ENCODE peak calls at places on chromosomes 1 and 21, in five cellular contexts. F, K, A, Y and T are unnamed samples.

GRCh38 chr1:46575300-46575699 is 23.9 kb upstream of the KNCN start:
- DNase-seq in F (no peak), K (no peak), A (peak), Y (no peak), T (no peak)

GRCh38 chr1:182493063-182493462 is 43.1 kb downstream of the RGSL1 start:
- DNase-seq in F (no peak), K (no peak), A (no peak), Y (no peak), T (no peak)

GRCh38 chr1:47903723-47904122 is 93.5 kb downstream of the TRABD2B start:
- DNase-seq in F (no peak), K (no peak), A (no peak), Y (no peak), T (no peak)

GRCh38 chr1:221286399-221286798 is 407.2 kb downstream of the HLX start:
- DNase-seq in F (no peak), K (no peak), A (peak), Y (no peak), T (no peak)

GRCh38 chr1:41917835-41918449 is 780 bp downstream of the HIVEP3 start:
- DNase-seq in F (peak), K (peak), A (peak), Y (peak), T (peak)

GRCh38 chr1:36304970-36305914 is 926 bp upstream of the SH3D21 start:
- DNase-seq in F (no peak), K (no peak), A (no peak), Y (peak), T (peak)

GRCh38 chr1:2594001-2594640 is 7.5 kb downstream of the PRXL2B start:
- DNase-seq in F (peak), K (peak), A (no peak), Y (peak), T (no peak)

GRCh38 chr1:173062156-173062938 is 11.6 kb upstream of the TNFSF18 start:
- DNase-seq in F (peak), K (no peak), A (no peak), Y (peak), T (peak)

GRCh38 chr1:50929376-50929958 is 30.6 kb downstream of the FAF1 start:
- DNase-seq in F (peak), K (peak), A (peak), Y (peak), T (peak)

GRCh38 chr1:63821650-63822049 is 47.8 kb downstream of the ROR1 start:
- DNase-seq in F (peak), K (peak), A (no peak), Y (peak), T (peak)

GRCh38 chr1:151782741-151783140 is 7.6 kb downstream of the TDRKH start:
- DNase-seq in F (no peak), K (no peak), A (no peak), Y (peak), T (no peak)

GRCh38 chr1:3304255-3304654 is 150.2 kb upstream of the ARHGEF16 start:
- DNase-seq in F (no peak), K (no peak), A (no peak), Y (no peak), T (no peak)

GRCh38 chr1:32871364-32872188 is 864 bp upstream of the FNDC5 start:
- DNase-seq in F (no peak), K (peak), A (peak), Y (no peak), T (no peak)

GRCh38 chr1:111727056-111727455 is 12.1 kb downstream of the INKA2 start:
- DNase-seq in F (no peak), K (no peak), A (no peak), Y (no peak), T (no peak)

GRCh38 chr21:38244885-38245869 is 11.6 kb upstream of the KCNJ15 start:
- DNase-seq in F (peak), K (no peak), A (no peak), Y (peak), T (no peak)

GRCh38 chr1:6037338-6037762 is 8.3 kb upstream of the KCNAB2 start:
- DNase-seq in F (no peak), K (peak), A (no peak), Y (no peak), T (no peak)

GRCh38 chr1:184476187-184476586 is 89.4 kb downstream of the C1orf21 start:
- DNase-seq in F (no peak), K (no peak), A (no peak), Y (no peak), T (no peak)

GRCh38 chr1:117044217-117044616 is 15.9 kb upstream of the TTF2 start:
- DNase-seq in F (no peak), K (no peak), A (no peak), Y (no peak), T (no peak)

GRCh38 chr1:6858586-6858985 is 73.3 kb downstream of the CAMTA1 start:
- DNase-seq in F (no peak), K (peak), A (no peak), Y (no peak), T (no peak)

GRCh38 chr1:85495556-85495955 is 30.6 kb upstream of the DDAH1 start:
- DNase-seq in F (no peak), K (peak), A (no peak), Y (peak), T (no peak)

GRCh38 chr21:38918629-38919346 is 113.1 kb downstream of the ETS2 start:
- DNase-seq in F (no peak), K (no peak), A (no peak), Y (no peak), T (peak)

GRCh38 chr1:117173711-117174110 is 37.0 kb downstream of the VTCN1 start:
- DNase-seq in F (no peak), K (no peak), A (no peak), Y (no peak), T (no peak)

GRCh38 chr21:45048026-45048698 is 26.2 kb upstream of the ADARB1 start:
- DNase-seq in F (no peak), K (no peak), A (no peak), Y (no peak), T (no peak)

GRCh38 chr1:217076902-217077301 is 353.7 kb upstream of the ESRRG start:
- DNase-seq in F (peak), K (no peak), A (no peak), Y (peak), T (no peak)

GRCh38 chr1:179872558-179872957 is 5.0 kb downstream of the TOR1AIP2 start:
- DNase-seq in F (no peak), K (no peak), A (no peak), Y (no peak), T (no peak)

GRCh38 chr1:244296447-244296846 is 155.3 kb downstream of the ADSS2 start:
- DNase-seq in F (no peak), K (no peak), A (no peak), Y (no peak), T (no peak)

GRCh38 chr1:236862615-236863211 is 67.6 kb downstream of the MTR start:
- DNase-seq in F (no peak), K (no peak), A (no peak), Y (no peak), T (no peak)

GRCh38 chr21:44399955-44400790 is 46.8 kb downstream of the TRPM2 start:
- DNase-seq in F (no peak), K (no peak), A (no peak), Y (no peak), T (no peak)

GRCh38 chr1:59564192-59564891 is 250.4 kb upstream of the HOOK1 start:
- DNase-seq in F (no peak), K (no peak), A (no peak), Y (no peak), T (no peak)

GRCh38 chr1:1428174-1428573 is 7.1 kb upstream of the ANKRD65 start:
- DNase-seq in F (no peak), K (no peak), A (no peak), Y (no peak), T (no peak)

GRCh38 chr1:208202333-208202987 is 41.7 kb downstream of the PLXNA2 start:
- DNase-seq in F (no peak), K (no peak), A (peak), Y (no peak), T (no peak)

GRCh38 chr1:47637111-47637685 is 199.4 kb downstream of the FOXD2 start:
- DNase-seq in F (no peak), K (no peak), A (no peak), Y (peak), T (no peak)

GRCh38 chr1:167186771-167187170 is 33.9 kb upstream of the POU2F1 start:
- DNase-seq in F (no peak), K (no peak), A (no peak), Y (no peak), T (no peak)

GRCh38 chr1:230851291-230851691 is 17.0 kb downstream of the C1orf198 start:
- DNase-seq in F (no peak), K (no peak), A (peak), Y (no peak), T (peak)

GRCh38 chr21:46100426-46100825 is 2.5 kb downstream of the COL6A2 start:
- DNase-seq in F (peak), K (no peak), A (no peak), Y (no peak), T (peak)

GRCh38 chr1:171902527-171902926 is 61.2 kb downstream of the DNM3 start:
- DNase-seq in F (no peak), K (no peak), A (no peak), Y (peak), T (no peak)

GRCh38 chr1:43711524-43712386 is 4.4 kb downstream of the ST3GAL3 start:
- DNase-seq in F (peak), K (no peak), A (no peak), Y (peak), T (no peak)
- TF ChIP-seq EZH2 in F (no peak), K (no peak), A (no peak), Y (no peak), T (no peak)

GRCh38 chr21:33026299-33026858 is 644 bp downstream of the OLIG2 start:
- DNase-seq in F (no peak), K (no peak), A (no peak), Y (no peak), T (no peak)

GRCh38 chr21:33026878-33027400 is 1.2 kb downstream of the OLIG2 start:
- DNase-seq in F (no peak), K (no peak), A (peak), Y (no peak), T (no peak)

GRCh38 chr21:33028759-33029511 is 3.2 kb downstream of the OLIG2 start:
- DNase-seq in F (no peak), K (peak), A (peak), Y (no peak), T (no peak)

GRCh38 chr21:33028271-33028670 is 2.5 kb downstream of the OLIG2 start:
- DNase-seq in F (no peak), K (no peak), A (no peak), Y (no peak), T (no peak)

GRCh38 chr21:33027401-33028185 is 1.9 kb downstream of the OLIG2 start:
- DNase-seq in F (no peak), K (no peak), A (peak), Y (no peak), T (no peak)
- TF ChIP-seq EZH2 in F (peak), K (peak), A (peak), Y (peak), T (no peak)

GRCh38 chr21:34159617-34159883 is 86.2 kb downstream of the MRPS6 start:
- DNase-seq in F (no peak), K (no peak), A (no peak), Y (no peak), T (no peak)

GRCh38 chr21:34157456-34158025 is 84.2 kb downstream of the MRPS6 start:
- DNase-seq in F (no peak), K (no peak), A (no peak), Y (peak), T (peak)

GRCh38 chr21:34154878-34155277 is 81.5 kb downstream of the MRPS6 start:
- DNase-seq in F (no peak), K (no peak), A (no peak), Y (no peak), T (no peak)

GRCh38 chr21:34158866-34159616 is 85.7 kb downstream of the MRPS6 start:
- DNase-seq in F (no peak), K (no peak), A (no peak), Y (no peak), T (no peak)

DNA sequence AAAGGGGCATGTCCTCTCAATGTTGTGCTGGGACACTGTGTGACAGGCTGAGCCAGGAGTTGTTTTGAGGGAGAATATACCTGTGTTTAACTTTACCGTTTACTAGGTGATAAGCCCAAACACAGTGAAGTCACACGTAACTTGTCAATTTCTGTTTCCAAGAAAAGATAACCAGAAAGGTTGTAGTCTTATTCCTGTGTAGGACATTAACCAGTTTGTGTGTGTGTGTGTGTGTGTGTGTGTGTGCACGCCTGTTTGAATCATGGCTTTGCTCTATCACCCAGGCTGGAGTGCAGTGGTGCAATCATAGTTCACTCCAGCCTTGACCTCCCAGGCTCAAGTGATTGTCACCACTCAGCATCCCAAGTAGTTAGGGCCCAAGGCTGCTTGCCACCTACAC is 83.6 kb downstream of the MRPS6 start:
- DNase-seq in F (no peak), K (no peak), A (no peak), Y (no peak), T (peak)
- TF ChIP-seq EZH2 in F (no peak), K (no peak), A (no peak), Y (no peak), T (no peak)

DNA sequence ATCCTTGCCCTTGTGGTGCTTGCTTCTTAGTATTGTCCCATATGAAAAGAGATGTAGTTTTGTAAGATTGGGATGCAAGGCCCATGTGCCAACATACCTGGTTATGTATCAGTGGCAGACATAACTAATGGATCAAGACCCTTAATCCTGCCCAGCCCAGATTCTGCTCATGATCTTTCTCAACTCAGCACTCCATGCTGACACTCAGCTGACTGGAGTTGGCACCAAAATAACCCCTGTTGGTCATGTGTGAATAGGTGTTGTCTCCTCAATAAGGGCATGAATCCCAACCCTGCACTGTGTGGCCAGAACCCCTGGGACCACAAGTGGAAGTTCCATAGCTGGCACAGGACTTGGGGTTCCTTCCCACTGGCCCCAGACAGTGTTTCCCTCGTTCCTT is 13.9 kb upstream of the CNR2 start:
- DNase-seq in F (no peak), K (no peak), A (no peak), Y (no peak), T (no peak)
- TF ChIP-seq EZH2 in F (no peak), K (no peak), A (no peak), Y (no peak), T (no peak)

GRCh38 chr1:228007054-228007800 is 429 bp downstream of the WNT3A start:
- DNase-seq in F (no peak), K (peak), A (peak), Y (peak), T (no peak)

GRCh38 chr1:228004887-228005462 is 1.8 kb upstream of the WNT3A start:
- DNase-seq in F (no peak), K (no peak), A (peak), Y (no peak), T (no peak)

GRCh38 chr1:228005511-228006033 is 1.2 kb upstream of the WNT3A start:
- DNase-seq in F (no peak), K (no peak), A (no peak), Y (no peak), T (no peak)

GRCh38 chr1:228006793-228007053 is at the start of gene WNT3A:
- DNase-seq in F (no peak), K (no peak), A (no peak), Y (no peak), T (no peak)

DNA sequence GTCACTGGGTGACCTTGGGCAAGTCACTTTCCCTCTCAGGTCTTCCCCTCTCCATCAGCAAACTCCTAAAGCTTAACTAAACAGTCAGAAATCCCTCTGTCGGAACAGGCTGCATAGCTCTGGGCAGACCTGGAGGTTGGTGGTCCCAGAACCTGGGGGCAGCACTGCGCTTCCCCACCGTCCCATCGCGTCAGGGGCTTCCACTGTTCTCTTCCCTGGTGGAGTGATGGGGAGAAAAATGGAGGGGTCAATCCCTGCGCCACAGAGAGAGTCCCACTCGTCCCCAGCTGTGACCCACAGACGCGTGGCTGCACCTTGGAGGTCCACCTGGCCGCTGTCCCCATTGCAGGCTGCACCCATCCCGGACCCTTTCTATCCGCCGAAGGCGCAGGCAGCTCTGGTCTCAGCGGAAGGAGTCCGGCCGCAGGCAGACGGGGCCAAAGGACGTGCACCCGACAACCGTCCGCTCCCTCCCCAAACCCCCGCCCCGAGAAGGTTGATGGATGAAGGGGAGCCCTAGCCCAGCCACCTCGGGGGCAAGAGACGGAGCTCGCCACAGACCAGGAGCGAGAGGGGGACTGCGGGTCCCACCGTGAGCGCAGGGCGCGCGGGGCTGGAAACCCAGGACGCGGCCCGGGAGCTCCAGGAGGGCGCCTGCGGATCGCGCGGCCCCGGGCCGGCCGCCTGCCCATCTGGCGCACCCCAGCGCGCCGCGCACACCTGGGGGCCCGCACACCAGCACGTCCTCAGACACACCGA is 585 bp upstream of the WNT3A start:
- DNase-seq in F (no peak), K (no peak), A (no peak), Y (no peak), T (no peak)
- TF ChIP-seq EZH2 in F (peak), K (peak), A (peak), Y (peak), T (peak)

GRCh38 chr1:155081472-155082300 is 3.0 kb downstream of the EFNA3 start:
- DNase-seq in F (no peak), K (no peak), A (peak), Y (no peak), T (peak)
- TF ChIP-seq EZH2 in F (peak), K (peak), A (peak), Y (peak), T (peak)

GRCh38 chr1:205458777-205459566 is 3.1 kb upstream of the BLACAT1 start:
- DNase-seq in F (peak), K (peak), A (peak), Y (peak), T (peak)
- TF ChIP-seq EZH2 in F (peak), K (no peak), A (no peak), Y (no peak), T (no peak)

DNA sequence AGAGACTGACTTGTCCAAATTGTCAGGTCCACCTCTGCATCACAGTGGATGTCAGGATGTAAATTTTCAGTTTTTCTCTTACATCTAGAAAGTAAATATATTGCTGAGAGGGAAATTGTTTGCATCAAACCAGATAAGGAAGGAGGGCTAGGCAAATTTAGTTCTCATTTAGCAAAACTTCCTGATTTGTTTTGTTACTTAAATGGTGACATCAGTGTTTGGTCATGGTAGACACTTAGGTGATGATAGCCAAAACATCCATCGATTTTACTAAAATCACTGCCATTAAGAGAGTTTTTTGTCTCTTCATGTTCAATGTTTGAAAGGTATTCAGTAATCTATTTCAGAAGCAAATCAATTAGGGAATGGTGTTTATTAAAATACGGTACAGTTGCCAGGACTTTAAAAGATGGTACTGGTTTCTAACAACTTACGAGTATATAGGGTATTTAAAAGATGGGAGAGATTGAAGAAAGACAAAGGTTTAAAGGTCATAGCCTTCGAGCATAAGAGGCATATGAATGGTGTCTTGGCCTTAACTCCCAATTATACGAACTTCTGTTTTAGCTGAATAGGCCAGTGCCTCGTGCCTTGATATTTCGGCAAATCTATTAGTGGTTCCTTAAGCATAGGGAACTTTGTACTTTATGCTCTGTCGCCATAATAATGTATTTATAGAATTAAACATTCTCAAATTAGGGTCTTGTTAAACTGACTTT is 3.0 kb downstream of the IER5 start:
- DNase-seq in F (no peak), K (no peak), A (no peak), Y (no peak), T (no peak)
- TF ChIP-seq EZH2 in F (no peak), K (no peak), A (no peak), Y (no peak), T (no peak)